ENCODE peak calls at places on chromosome 1, in nine cellular contexts. V is HCT116, F is PC-3, A is MM.1S, K is GM23338, B is A549, U is fibroblast of lung, O is H9, R is endothelial cell of umbilical vein. N is an unnamed sample.

GRCh38 chr1:111888740-111889376 is 100.6 kb downstream of the KCND3 start:
- DNase-seq in B (no peak), K (no peak), A (no peak), F (no peak), U (no peak), V (no peak), R (no peak), O (no peak), N (no peak)

GRCh38 chr1:184930645-184931044 is 43.7 kb downstream of the NIBAN1 start:
- DNase-seq in A (no peak), F (peak; percentile 57), O (no peak), U (no peak), K (no peak), V (no peak), R (no peak), B (no peak), N (no peak)

GRCh38 chr1:164006621-164007020 is 552.4 kb upstream of the PBX1 start:
- DNase-seq in B (no peak), F (no peak), V (no peak), O (no peak), K (no peak), R (no peak), U (no peak), A (no peak), N (no peak)

GRCh38 chr1:26580116-26580515 is 50.6 kb downstream of the RPS6KA1 start:
- DNase-seq in K (no peak), F (no peak), R (no peak), U (no peak), A (no peak), O (no peak), B (no peak), V (no peak), N (no peak)

GRCh38 chr1:25481625-25482024 is 50.9 kb downstream of the MACO1 start:
- DNase-seq in B (no peak), K (no peak), O (no peak), V (no peak), F (no peak), R (no peak), A (no peak), U (no peak), N (no peak)

GRCh38 chr1:54488831-54489626 is 59.0 kb upstream of the ACOT11 start:
- DNase-seq in K (peak; percentile 86), B (peak; percentile 68), F (peak; percentile 84), R (peak; percentile 80), V (peak; percentile 32), U (peak; percentile 65), O (peak; percentile 91), A (peak; percentile 64), N (peak; percentile 40)

GRCh38 chr1:221394011-221394544 is 347.8 kb downstream of the DUSP10 start:
- DNase-seq in B (peak; percentile 32), F (peak; percentile 86), U (peak; percentile 93), O (no peak), V (no peak), R (peak; percentile 99), A (no peak), K (no peak), N (peak; percentile 94)

GRCh38 chr1:12554521-12555305 is 63.3 kb downstream of the DHRS3 start:
- DNase-seq in U (no peak), K (no peak), A (no peak), O (no peak), B (no peak), V (no peak), F (no peak), R (no peak), N (no peak)

GRCh38 chr1:187627516-187627915 is 798.8 kb downstream of the PLA2G4A start:
- DNase-seq in F (no peak), A (no peak), K (no peak), O (no peak), R (no peak), U (no peak), B (no peak), V (no peak), N (no peak)

DNA sequence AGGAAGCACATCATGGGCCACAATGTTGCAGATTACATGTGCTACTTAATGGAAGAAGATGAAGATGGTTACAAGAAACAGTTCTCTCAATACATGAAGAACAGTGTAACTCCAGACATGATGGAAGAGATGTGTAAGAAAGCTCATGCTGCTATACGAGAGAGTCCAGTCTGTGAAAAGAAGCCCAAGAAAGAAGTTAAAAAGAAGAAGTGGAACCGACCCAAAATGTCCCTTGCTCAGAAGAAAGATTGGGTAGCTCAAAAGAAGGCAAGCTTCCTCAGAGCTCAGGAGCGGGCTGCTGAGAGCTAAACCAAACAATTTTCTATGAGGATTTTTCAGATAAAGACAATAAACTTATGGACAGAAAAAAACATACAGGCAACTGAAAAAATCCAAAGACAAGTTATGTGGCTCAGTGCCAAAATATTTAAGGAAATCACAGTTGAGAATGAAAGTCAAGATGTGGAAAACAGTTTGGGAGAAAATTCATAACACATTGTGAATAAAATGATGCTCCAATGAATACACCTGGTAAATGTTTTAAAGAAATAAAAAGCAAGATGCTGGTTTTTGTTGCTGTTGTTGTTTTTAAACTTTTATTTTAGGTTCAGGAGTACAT is 2.8 kb upstream of the ZNF644 start:
- DNase-seq in V (no peak), A (no peak), R (no peak), F (no peak), K (no peak), O (no peak), B (no peak), U (no peak), N (no peak)
- TF ChIP-seq CTCF in V (no peak), A (no peak), R (no peak), F (no peak), K (no peak), O (no peak), B (no peak), U (no peak), N (no peak)

GRCh38 chr1:246567258-246568235 is 1.3 kb downstream of the CNST start:
- DNase-seq in U (peak; percentile 65), F (peak; percentile 68), R (peak; percentile 72), K (peak; percentile 28), O (no peak), V (no peak), B (peak; percentile 23), A (peak; percentile 43), N (peak; percentile 87)

GRCh38 chr1:246564839-246565750 is 966 bp downstream of the TFB2M start:
- DNase-seq in F (peak; percentile 45), K (no peak), V (no peak), B (no peak), U (no peak), O (no peak), A (no peak), R (no peak), N (no peak)

GRCh38 chr1:246565751-246566127 is 322 bp downstream of the TFB2M start:
- DNase-seq in U (no peak), K (peak; percentile 79), B (no peak), A (no peak), O (no peak), R (no peak), V (no peak), F (peak; percentile 44), N (peak; percentile 62)

GRCh38 chr1:246566808-246567154 is 525 bp downstream of the CNST start:
- DNase-seq in V (no peak), O (no peak), U (no peak), A (peak; percentile 59), K (no peak), R (no peak), B (no peak), F (peak; percentile 17), N (peak; percentile 32)

GRCh38 chr1:246566128-246566807 is at the start of the genes CNST and TFB2M:
- DNase-seq in V (peak; percentile 97), F (peak; percentile 100), A (peak; percentile 100), U (peak; percentile 99), K (peak; percentile 99), O (peak; percentile 98), B (peak; percentile 99), R (peak; percentile 99), N (peak; percentile 98)
- H3K4me2 ChIP-seq in V (peak within 1 kb of the TSS; percentile 68), F (peak within 1 kb of the TSS; percentile 94), A (peak within 1 kb of the TSS; percentile 67), U (peak within 1 kb of the TSS; percentile 82), K (peak within 1 kb of the TSS; percentile 94), O (peak within 1 kb of the TSS; percentile 94), B (peak within 1 kb of the TSS; percentile 84), R (peak within 1 kb of the TSS; percentile 95), N (peak within 1 kb of the TSS; percentile 88)

GRCh38 chr1:110477041-110477440 is 26.1 kb downstream of the PROK1 start:
- DNase-seq in F (peak; percentile 90), O (no peak), B (peak; percentile 81), A (no peak), U (peak; percentile 31), K (no peak), V (peak; percentile 90), R (peak; percentile 62), N (peak; percentile 76)

GRCh38 chr1:110476028-110476765 is 25.2 kb downstream of the PROK1 start:
- DNase-seq in A (no peak), U (no peak), F (no peak), O (no peak), K (no peak), R (peak; percentile 13), V (no peak), B (no peak), N (no peak)

GRCh38 chr1:110478241-110478640 is 27.3 kb downstream of the PROK1 start:
- DNase-seq in F (no peak), U (no peak), B (no peak), V (no peak), K (no peak), A (no peak), O (no peak), R (no peak), N (no peak)

GRCh38 chr1:110478886-110479285 is 27.9 kb downstream of the PROK1 start:
- DNase-seq in K (no peak), F (no peak), B (no peak), R (no peak), U (no peak), A (no peak), O (no peak), V (no peak), N (no peak)

DNA sequence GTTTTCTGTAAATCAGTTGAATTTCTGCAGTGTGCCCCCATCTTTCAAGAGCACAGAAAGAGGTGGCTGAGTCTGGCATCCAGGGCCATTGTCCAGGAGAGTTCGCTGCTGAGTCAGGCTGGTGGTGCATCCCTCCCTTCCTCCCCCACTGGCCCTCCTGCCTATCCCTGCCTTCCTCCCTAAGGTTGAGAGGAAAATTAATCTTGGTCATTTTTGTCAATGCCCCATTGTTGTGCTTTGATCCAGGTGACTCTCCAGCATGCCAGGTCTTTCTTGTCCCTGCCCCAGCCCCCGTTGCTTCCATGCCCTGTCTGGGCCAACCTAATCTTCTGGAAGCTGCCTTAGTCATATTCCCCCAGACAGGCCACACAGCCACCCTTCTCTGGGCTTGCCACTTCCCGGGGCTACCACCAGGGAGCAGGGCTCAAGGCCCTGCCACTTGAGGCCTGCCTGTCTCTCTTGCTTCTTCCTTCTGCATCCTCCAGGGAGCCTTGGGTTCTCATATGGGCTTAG is 26.6 kb downstream of the PROK1 start:
- DNase-seq in F (no peak), K (peak; percentile 50), V (peak; percentile 85), R (no peak), B (peak; percentile 57), U (no peak), O (peak; percentile 75), A (no peak), N (no peak)
- TF ChIP-seq CTCF in F (peak; percentile 56), K (peak; percentile 54), V (peak; percentile 81), R (no peak), B (peak; percentile 23), U (no peak), O (peak; percentile 67), A (peak; percentile 11), N (no peak)

DNA sequence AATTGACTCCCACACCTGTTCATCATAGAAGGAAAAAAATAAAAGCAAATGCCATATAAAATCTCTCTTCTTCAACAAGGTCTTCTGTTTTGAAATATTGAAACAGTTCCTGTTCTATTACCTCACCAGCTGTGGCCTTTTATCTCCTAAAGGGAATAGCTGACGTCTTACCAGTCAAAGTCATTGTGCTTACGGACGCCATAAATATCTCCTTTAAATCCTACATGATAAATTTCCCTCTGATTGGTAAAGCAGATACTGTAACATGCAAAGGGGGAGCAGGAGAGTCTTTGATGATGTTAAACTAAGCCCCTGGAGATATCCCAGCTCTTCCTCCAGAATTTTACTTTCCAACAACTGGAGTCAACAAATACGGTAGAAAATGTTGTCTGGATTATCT is 168.4 kb downstream of the ZC3H11B start:
- DNase-seq in F (no peak), B (no peak), V (no peak), O (no peak), U (no peak), A (no peak), K (no peak), R (no peak), N (peak; percentile 19)
- H3K4me2 ChIP-seq in F (no peak overlapping the region), B (no peak overlapping the region), V (no peak overlapping the region), O (no peak overlapping the region), U (no peak overlapping the region), A (no peak overlapping the region), K (no peak overlapping the region), R (no peak overlapping the region), N (peak overlapping the region; percentile 13)